ENCODE peak calls at places on chromosome 13, in five cellular contexts. One of them, this sample, is unnamed.

GRCh38 chr13:39779337-39780270 is 124.1 kb downstream of the COG6 start:
- DNase-seq in stromal cell of bone marrow: no peak
- DNase-seq in activated T-cell treated with anti-CD3 and anti-CD28 coated beads for 48 hours: no peak
- DNase-seq in H54: no peak
- DNase-seq in Calu3: no peak
- DNase-seq in this sample: no peak

GRCh38 chr13:94061316-94061715 is 418.2 kb downstream of the DCT start:
- DNase-seq in stromal cell of bone marrow: peak; percentile 48
- DNase-seq in activated T-cell treated with anti-CD3 and anti-CD28 coated beads for 48 hours: no peak
- DNase-seq in H54: peak; percentile 22
- DNase-seq in Calu3: no peak
- DNase-seq in this sample: no peak

GRCh38 chr13:80342541-80343371 is 1.8 kb upstream of the SPRY2 start:
- DNase-seq in stromal cell of bone marrow: peak; percentile 58
- DNase-seq in activated T-cell treated with anti-CD3 and anti-CD28 coated beads for 48 hours: peak; percentile 73
- DNase-seq in H54: peak; percentile 76
- DNase-seq in Calu3: peak; percentile 73
- DNase-seq in this sample: no peak

GRCh38 chr13:101382701-101383100 is 33.6 kb downstream of the NALCN start:
- DNase-seq in stromal cell of bone marrow: no peak
- DNase-seq in activated T-cell treated with anti-CD3 and anti-CD28 coated beads for 48 hours: no peak
- DNase-seq in H54: no peak
- DNase-seq in Calu3: no peak
- DNase-seq in this sample: no peak

GRCh38 chr13:56457535-56458200 is 683.0 kb upstream of the PRR20A start:
- DNase-seq in stromal cell of bone marrow: no peak
- DNase-seq in activated T-cell treated with anti-CD3 and anti-CD28 coated beads for 48 hours: no peak
- DNase-seq in H54: no peak
- DNase-seq in Calu3: no peak
- DNase-seq in this sample: no peak

GRCh38 chr13:101911752-101912151 is 459.3 kb downstream of the ITGBL1 start:
- DNase-seq in stromal cell of bone marrow: no peak
- DNase-seq in activated T-cell treated with anti-CD3 and anti-CD28 coated beads for 48 hours: no peak
- DNase-seq in H54: no peak
- DNase-seq in Calu3: no peak
- DNase-seq in this sample: no peak

GRCh38 chr13:38226496-38226895 is 123.2 kb upstream of the UFM1 start:
- DNase-seq in stromal cell of bone marrow: no peak
- DNase-seq in activated T-cell treated with anti-CD3 and anti-CD28 coated beads for 48 hours: no peak
- DNase-seq in H54: no peak
- DNase-seq in Calu3: no peak
- DNase-seq in this sample: no peak

GRCh38 chr13:24910502-24911134 is 146.6 kb downstream of the RNF17 start:
- DNase-seq in stromal cell of bone marrow: no peak
- DNase-seq in activated T-cell treated with anti-CD3 and anti-CD28 coated beads for 48 hours: no peak
- DNase-seq in H54: no peak
- DNase-seq in Calu3: peak; percentile 3
- DNase-seq in this sample: no peak

GRCh38 chr13:39037880-39038568 is at the start of the genes NHLRC3 and PROSER1:
- DNase-seq in stromal cell of bone marrow: peak; percentile 89
- DNase-seq in activated T-cell treated with anti-CD3 and anti-CD28 coated beads for 48 hours: peak; percentile 71
- DNase-seq in H54: peak; percentile 50
- DNase-seq in Calu3: peak; percentile 85
- DNase-seq in this sample: peak; percentile 89

GRCh38 chr13:109741966-109742365 is 44.4 kb downstream of the IRS2 start:
- DNase-seq in stromal cell of bone marrow: no peak
- DNase-seq in activated T-cell treated with anti-CD3 and anti-CD28 coated beads for 48 hours: no peak
- DNase-seq in H54: no peak
- DNase-seq in Calu3: no peak
- DNase-seq in this sample: no peak

This sample was measured in H1.